ENCODE peak calls at places on chromosomes 11 and 22, in ten cellular contexts. Q is GM13977; M is RWPE1; J is HFF-Myc; O is fibroblast of mammary gland; X is astrocyte of the spinal cord; D is CD4-positive, alpha-beta T cell; S is body of pancreas; V is endothelial cell; I is ovary. Y is an unnamed sample.

GRCh38 chr11:86551286-86551685 is 121.1 kb downstream of the ME3 start:
- DNase-seq in Q (no peak), M (peak), J (peak), O (peak), X (peak), D (no peak), S (no peak), V (no peak), I (no peak), Y (no peak)

GRCh38 chr11:1276061-1276790 is 33.2 kb downstream of the TOLLIP start:
- DNase-seq in Q (no peak), M (no peak), J (no peak), O (no peak), X (no peak), D (no peak), S (no peak), V (no peak), I (no peak), Y (no peak)

GRCh38 chr11:14423633-14424032 is 64.7 kb upstream of the RRAS2 start:
- DNase-seq in Q (no peak), M (no peak), J (no peak), O (peak), X (peak), D (no peak), S (no peak), V (no peak), I (no peak), Y (no peak)

GRCh38 chr11:62401781-62402180 is 17.1 kb upstream of the SCGB1A1 start:
- DNase-seq in Q (no peak), M (no peak), J (no peak), O (no peak), X (no peak), D (no peak), S (no peak), V (no peak), I (no peak), Y (no peak)

GRCh38 chr11:62556102-62556871 is 9.7 kb upstream of the AHNAK start:
- DNase-seq in Q (peak), M (peak), J (peak), O (peak), X (peak), D (peak), S (peak), V (peak), I (peak), Y (no peak)

GRCh38 chr22:39748877-39749276 is 144.7 kb downstream of the ENTHD1 start:
- DNase-seq in Q (no peak), M (peak), J (peak), O (peak), X (peak), D (no peak), S (no peak), V (no peak), I (no peak), Y (no peak)

GRCh38 chr22:26632422-26633155 is 10.8 kb downstream of the CRYBA4 start:
- DNase-seq in Q (no peak), M (no peak), J (no peak), O (no peak), X (no peak), D (no peak), S (no peak), V (no peak), I (no peak), Y (no peak)

GRCh38 chr11:130545449-130546072 is 97.1 kb downstream of the ADAMTS15 start:
- DNase-seq in Q (no peak), M (no peak), J (no peak), O (no peak), X (no peak), D (no peak), S (no peak), V (no peak), I (no peak), Y (no peak)

GRCh38 chr11:28529540-28530410 is 421.6 kb downstream of the METTL15 start:
- DNase-seq in Q (peak), M (peak), J (peak), O (peak), X (peak), D (no peak), S (no peak), V (peak), I (no peak), Y (no peak)

GRCh38 chr11:76768091-76769047 is 14.8 kb upstream of the TSKU start:
- DNase-seq in Q (no peak), M (no peak), J (no peak), O (peak), X (no peak), D (no peak), S (peak), V (no peak), I (peak), Y (no peak)

GRCh38 chr11:1541474-1542204 is 30.4 kb downstream of the DUSP8 start:
- DNase-seq in Q (no peak), M (no peak), J (no peak), O (no peak), X (no peak), D (no peak), S (no peak), V (no peak), I (no peak), Y (no peak)

GRCh38 chr11:66316849-66317251 is at the start of gene CD248:
- DNase-seq in Q (no peak), M (no peak), J (no peak), O (peak), X (peak), D (no peak), S (peak), V (peak), I (peak), Y (no peak)

GRCh38 chr11:2099523-2100316 is 39.5 kb downstream of the IGF2 start:
- DNase-seq in Q (no peak), M (peak), J (no peak), O (no peak), X (no peak), D (no peak), S (peak), V (no peak), I (peak), Y (no peak)

GRCh38 chr11:102390667-102391449 is 43.8 kb downstream of the BIRC2 start:
- DNase-seq in Q (peak), M (peak), J (no peak), O (peak), X (peak), D (peak), S (peak), V (peak), I (peak), Y (no peak)

GRCh38 chr22:42933783-42934144 is 76.7 kb upstream of the ARFGAP3 start:
- DNase-seq in Q (no peak), M (peak), J (peak), O (peak), X (peak), D (no peak), S (no peak), V (no peak), I (no peak), Y (no peak)

GRCh38 chr11:1906623-1907423 is 12.7 kb upstream of the TNNT3 start:
- DNase-seq in Q (no peak), M (no peak), J (no peak), O (no peak), X (no peak), D (no peak), S (no peak), V (no peak), I (no peak), Y (no peak)

GRCh38 chr11:107370390-107370789 is 87.2 kb downstream of the CWF19L2 start:
- DNase-seq in Q (no peak), M (peak), J (no peak), O (peak), X (peak), D (no peak), S (no peak), V (no peak), I (no peak), Y (no peak)

GRCh38 chr11:59754494-59754858 is 700 bp upstream of the STX3 start:
- DNase-seq in Q (peak), M (peak), J (no peak), O (peak), X (peak), D (peak), S (peak), V (peak), I (no peak), Y (no peak)

GRCh38 chr11:73331138-73331916 is 23.3 kb downstream of the ARHGEF17 start:
- DNase-seq in Q (no peak), M (no peak), J (no peak), O (no peak), X (no peak), D (no peak), S (peak), V (peak), I (peak), Y (peak)

GRCh38 chr11:60756307-60757032 is at the start of gene MS4A15:
- DNase-seq in Q (peak), M (peak), J (no peak), O (no peak), X (peak), D (no peak), S (peak), V (peak), I (no peak), Y (no peak)
- TF ChIP-seq CTCF in Q (peak), M (no peak), J (peak), O (peak), X (peak), D (peak), S (peak), V (peak), I (no peak), Y (peak)

DNA sequence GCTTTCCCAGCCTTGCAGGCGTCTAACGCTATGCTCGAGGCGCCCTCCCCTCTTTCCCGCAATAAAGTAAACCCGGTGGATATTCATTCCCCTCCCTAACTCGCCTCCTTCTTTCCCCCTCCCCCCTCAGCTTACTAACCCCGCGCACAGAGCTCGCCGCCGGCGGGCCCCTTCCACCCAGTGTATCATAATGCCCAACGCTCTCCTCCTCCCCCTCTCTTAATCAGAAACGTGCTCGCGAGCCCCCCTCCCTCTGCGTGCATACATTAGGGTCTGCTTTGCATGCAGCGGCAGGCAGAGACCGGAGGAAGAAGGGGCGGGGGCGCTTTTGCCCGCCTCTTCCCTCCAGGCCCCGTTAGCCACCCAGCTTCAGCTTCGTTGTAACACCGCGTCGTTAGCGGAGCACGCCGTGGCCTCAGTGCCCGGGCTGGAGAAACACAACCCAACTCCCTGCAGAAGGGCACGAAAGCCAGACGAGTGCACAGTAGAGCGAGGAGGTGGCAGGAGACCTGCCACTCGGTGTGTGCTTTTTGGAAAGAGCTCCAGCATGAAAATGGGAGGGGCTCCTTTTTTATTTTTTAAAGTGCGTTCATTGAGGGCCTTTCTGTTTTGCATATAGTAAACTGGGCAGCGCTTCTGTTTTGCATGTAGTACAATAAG is 929 bp upstream of the KMT2A start:
- DNase-seq in Q (peak), M (peak), J (no peak), O (peak), X (peak), D (peak), S (peak), V (peak), I (peak), Y (peak)
- TF ChIP-seq CTCF in Q (no peak), M (no peak), J (no peak), O (no peak), X (no peak), D (no peak), S (no peak), V (no peak), I (no peak), Y (no peak)

GRCh38 chr11:115213007-115213406 is 291.2 kb downstream of the CADM1 start:
- DNase-seq in Q (no peak), M (no peak), J (no peak), O (no peak), X (no peak), D (no peak), S (no peak), V (no peak), I (no peak), Y (no peak)

GRCh38 chr11:115214644-115215305 is 289.4 kb downstream of the CADM1 start:
- DNase-seq in Q (no peak), M (no peak), J (no peak), O (no peak), X (no peak), D (no peak), S (no peak), V (no peak), I (no peak), Y (no peak)

GRCh38 chr11:115217726-115218311 is 286.4 kb downstream of the CADM1 start:
- DNase-seq in Q (no peak), M (no peak), J (no peak), O (no peak), X (no peak), D (no peak), S (no peak), V (no peak), I (no peak), Y (no peak)

GRCh38 chr11:115219378-115219777 is 284.8 kb downstream of the CADM1 start:
- DNase-seq in Q (no peak), M (no peak), J (no peak), O (no peak), X (no peak), D (no peak), S (no peak), V (no peak), I (no peak), Y (no peak)

GRCh38 chr11:115215694-115216615 is 288.3 kb downstream of the CADM1 start:
- DNase-seq in Q (no peak), M (no peak), J (no peak), O (no peak), X (no peak), D (no peak), S (no peak), V (peak), I (no peak), Y (no peak)
- TF ChIP-seq CTCF in Q (no peak), M (peak), J (peak), O (no peak), X (peak), D (peak), S (no peak), V (peak), I (no peak), Y (peak)

DNA sequence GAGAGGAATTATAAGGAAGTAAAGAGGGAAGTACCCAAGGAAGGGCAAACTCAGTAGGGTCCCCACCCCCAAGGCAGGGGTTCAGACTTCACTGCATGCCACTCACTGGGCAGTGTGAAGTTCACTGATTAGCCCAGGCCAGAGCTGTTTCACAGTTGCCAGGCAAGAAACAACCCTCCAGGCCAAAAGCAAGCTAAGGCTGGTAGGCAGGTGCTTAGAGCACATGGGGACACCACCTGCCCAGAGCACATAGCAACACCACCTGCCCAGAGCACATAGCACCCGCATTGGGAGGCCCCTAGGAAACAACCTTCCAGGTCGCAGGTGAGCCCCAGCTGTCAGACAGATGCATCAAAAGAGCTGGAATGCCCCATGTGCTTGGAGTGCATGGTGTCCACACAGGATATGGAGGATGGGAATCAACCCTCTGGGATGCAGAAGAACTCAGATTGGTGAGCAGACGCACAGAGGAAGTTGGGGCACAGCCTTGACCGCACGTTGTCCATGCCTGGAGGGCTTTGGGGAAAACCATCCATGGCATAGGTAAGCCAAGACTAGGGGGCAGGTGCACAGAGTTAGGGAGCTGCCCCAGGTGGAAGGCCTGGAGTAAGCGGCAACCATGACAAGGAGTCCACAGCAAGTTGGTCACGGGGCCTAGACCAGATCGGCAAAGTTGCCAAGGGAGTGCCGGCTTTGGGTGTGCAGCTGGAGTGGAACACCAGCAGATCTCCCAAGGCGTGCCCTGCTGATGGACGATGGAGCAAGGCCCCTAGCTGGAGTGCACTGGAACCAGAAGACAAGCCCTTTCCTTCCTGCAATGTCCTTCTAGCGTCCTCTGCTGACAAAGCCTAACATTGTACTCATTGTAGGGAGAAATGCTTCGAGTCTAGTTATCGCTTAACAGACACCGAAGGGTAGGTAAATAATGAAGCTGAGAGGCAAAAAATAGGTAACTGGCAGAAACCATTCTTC is 7.8 kb upstream of the TMEM216 start:
- DNase-seq in Q (peak), M (no peak), J (no peak), O (peak), X (no peak), D (no peak), S (no peak), V (peak), I (no peak), Y (no peak)
- TF ChIP-seq CTCF in Q (peak), M (no peak), J (peak), O (peak), X (peak), D (no peak), S (no peak), V (no peak), I (no peak), Y (no peak)

DNA sequence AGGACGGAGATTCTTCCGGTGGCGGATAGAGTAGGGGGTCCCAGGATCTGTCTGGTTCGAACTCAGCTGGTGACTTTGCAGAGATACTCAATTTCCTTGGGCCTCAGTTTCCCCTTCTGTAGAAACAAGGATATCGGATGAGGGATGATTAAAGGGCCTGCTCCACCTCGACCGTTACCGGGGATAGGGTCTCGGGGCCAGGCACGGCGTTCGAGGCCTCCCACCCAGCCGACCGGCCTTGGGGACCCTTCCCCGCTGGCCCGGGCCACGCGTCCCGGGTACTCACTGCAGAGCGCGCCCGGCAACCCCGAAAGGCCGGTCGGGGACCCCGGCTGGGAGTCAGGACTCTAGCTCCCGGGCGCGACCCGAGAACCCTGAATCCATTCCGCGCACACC is 321 bp downstream of the RHBDD3 start:
- DNase-seq in Q (no peak), M (no peak), J (no peak), O (no peak), X (no peak), D (no peak), S (no peak), V (no peak), I (no peak), Y (no peak)
- TF ChIP-seq CTCF in Q (no peak), M (no peak), J (no peak), O (no peak), X (no peak), D (no peak), S (peak), V (no peak), I (no peak), Y (no peak)

GRCh38 chr11:132853886-132854285 is 678.4 kb downstream of the OPCML start:
- DNase-seq in Q (no peak), M (no peak), J (no peak), O (no peak), X (no peak), D (no peak), S (no peak), V (no peak), I (no peak), Y (no peak)

GRCh38 chr11:132862137-132862536 is 670.2 kb downstream of the OPCML start:
- DNase-seq in Q (no peak), M (no peak), J (peak), O (no peak), X (no peak), D (no peak), S (no peak), V (no peak), I (no peak), Y (no peak)

GRCh38 chr11:132855516-132855915 is 676.8 kb downstream of the OPCML start:
- DNase-seq in Q (no peak), M (no peak), J (no peak), O (no peak), X (no peak), D (no peak), S (no peak), V (no peak), I (no peak), Y (no peak)

GRCh38 chr11:132856032-132856431 is 676.3 kb downstream of the OPCML start:
- DNase-seq in Q (no peak), M (no peak), J (no peak), O (no peak), X (no peak), D (no peak), S (no peak), V (no peak), I (no peak), Y (no peak)

GRCh38 chr11:132858203-132858602 is 674.1 kb downstream of the OPCML start:
- DNase-seq in Q (no peak), M (no peak), J (no peak), O (no peak), X (peak), D (no peak), S (peak), V (peak), I (no peak), Y (no peak)
- TF ChIP-seq CTCF in Q (no peak), M (no peak), J (no peak), O (no peak), X (peak), D (no peak), S (no peak), V (no peak), I (no peak), Y (no peak)

Y was measured in progenitor cell of endocrine pancreas.